ENCODE peak calls at places on chromosomes 4 and X, in ten cellular contexts. E is Peyer's patch, D is endodermal cell, G is stomach, F is fibroblast of lung, N is AG04450, U is lower lobe of right lung, L is adrenal gland, O is neural progenitor cell, Y is PC-3. Q is an unnamed sample.
A peak's percentile ranks its signal among the peaks of the same experiment; 100 is the strongest.

GRCh38 chr4:167428172-167428571 is 193.9 kb upstream of the SPOCK3 start:
- DNase-seq in E (no peak), D (no peak), G (no peak), F (peak; percentile 31), N (no peak), U (no peak), L (no peak), O (no peak), Y (no peak), Q (no peak)

GRCh38 chr4:165325732-165326512 is 1.5 kb upstream of the MSMO1 start:
- DNase-seq in E (no peak), D (peak; percentile 59), G (no peak), F (peak; percentile 80), N (peak; percentile 53), U (no peak), L (no peak), O (no peak), Y (peak; percentile 71), Q (no peak)

GRCh38 chrX:108362026-108362425 is 76.2 kb downstream of the COL4A6 start:
- DNase-seq in E (no peak), D (no peak), G (no peak), F (no peak), N (no peak), U (no peak), L (no peak), O (no peak), Y (peak; percentile 20), Q (no peak)

GRCh38 chrX:117895418-117895817 is 221.2 kb downstream of the KLHL13 start:
- DNase-seq in E (no peak), D (no peak), G (no peak), F (no peak), N (no peak), U (no peak), L (no peak), O (no peak), Y (no peak), Q (no peak)

GRCh38 chr4:17448689-17449088 is 63.2 kb downstream of the QDPR start:
- DNase-seq in E (no peak), D (no peak), G (no peak), F (peak; percentile 73), N (peak; percentile 27), U (no peak), L (no peak), O (no peak), Y (peak; percentile 66), Q (no peak)

GRCh38 chr4:184688447-184688846 is 38.9 kb downstream of the PRIMPOL start:
- DNase-seq in E (no peak), D (peak; percentile 88), G (no peak), F (peak; percentile 68), N (peak; percentile 72), U (no peak), L (no peak), O (no peak), Y (peak; percentile 90), Q (no peak)

GRCh38 chr4:184167576-184167975 is 50.1 kb downstream of the ENPP6 start:
- DNase-seq in E (no peak), D (peak; percentile 89), G (no peak), F (no peak), N (no peak), U (no peak), L (no peak), O (peak; percentile 59), Y (no peak), Q (no peak)

GRCh38 chr4:108337923-108338322 is 169.2 kb upstream of the LEF1 start:
- DNase-seq in E (no peak), D (no peak), G (no peak), F (no peak), N (no peak), U (no peak), L (peak; percentile 65), O (no peak), Y (no peak), Q (no peak)

GRCh38 chr4:144223129-144223528 is 82.6 kb upstream of the GYPA start:
- DNase-seq in E (no peak), D (no peak), G (no peak), F (no peak), N (no peak), U (no peak), L (no peak), O (no peak), Y (no peak), Q (no peak)

GRCh38 chr4:150890246-150890645 is 124.8 kb downstream of the LRBA start:
- DNase-seq in E (no peak), D (no peak), G (no peak), F (no peak), N (no peak), U (no peak), L (no peak), O (no peak), Y (no peak), Q (no peak)

GRCh38 chr4:73964862-73965611 is 16.8 kb downstream of the PF4 start:
- DNase-seq in E (peak; percentile 56), D (peak; percentile 93), G (peak; percentile 64), F (no peak), N (no peak), U (peak; percentile 46), L (no peak), O (peak; percentile 71), Y (no peak), Q (no peak)

GRCh38 chrX:154600962-154601374 is 16.0 kb downstream of the CTAG1A start:
- DNase-seq in E (no peak), D (no peak), G (no peak), F (no peak), N (no peak), U (no peak), L (peak; percentile 14), O (no peak), Y (peak; percentile 72), Q (no peak)

GRCh38 chrX:87338510-87338909 is 179.1 kb upstream of the KLHL4 start:
- DNase-seq in E (no peak), D (no peak), G (no peak), F (peak; percentile 39), N (no peak), U (no peak), L (no peak), O (peak; percentile 44), Y (peak; percentile 47), Q (no peak)

GRCh38 chr4:189613202-189613601 is 327.5 kb upstream of the FRG1 start:
- DNase-seq in E (no peak), D (no peak), G (no peak), F (no peak), N (no peak), U (no peak), L (no peak), O (no peak), Y (no peak), Q (no peak)
- H3K27me3 ChIP-seq in E (no peaks in the 10 kb centered on the region), D (no peaks in the 10 kb centered on the region), G (no peaks in the 10 kb centered on the region), F (no peaks in the 10 kb centered on the region), N (no peaks in the 10 kb centered on the region), U (no peaks in the 10 kb centered on the region), L (no peaks in the 10 kb centered on the region), O (no peaks in the 10 kb centered on the region), Y (no peaks in the 10 kb centered on the region), Q (no peaks in the 10 kb centered on the region)

DNA sequence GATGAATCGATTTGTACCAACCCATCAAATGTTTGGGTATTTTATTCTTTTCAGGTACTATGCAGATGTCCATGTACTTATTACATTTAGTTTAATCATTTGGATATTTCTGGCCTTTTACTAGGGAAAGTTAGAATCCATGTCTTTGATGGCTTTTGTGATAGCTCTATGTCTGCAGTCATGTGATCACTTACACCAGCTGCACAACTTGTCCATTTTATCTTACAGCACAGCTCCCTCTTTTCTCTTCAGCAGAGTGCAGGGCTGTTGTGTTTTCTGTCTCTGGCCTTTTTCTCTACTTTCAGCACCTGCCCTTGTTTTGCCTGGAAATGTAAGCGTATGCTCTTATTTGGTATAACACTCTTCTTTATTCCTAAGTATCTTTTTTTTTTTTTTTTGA is 30.6 kb downstream of the WWC2 start:
- DNase-seq in E (no peak), D (no peak), G (no peak), F (no peak), N (no peak), U (no peak), L (no peak), O (no peak), Y (no peak), Q (no peak)
- TF ChIP-seq CTCF in E (no peak), D (no peak), G (no peak), F (no peak), N (no peak), U (no peak), L (no peak), O (no peak), Y (no peak), Q (no peak)

GRCh38 chrX:103780701-103781402 is 4.2 kb downstream of the PLP1 start:
- DNase-seq in E (no peak), D (no peak), G (no peak), F (no peak), N (no peak), U (no peak), L (no peak), O (peak; percentile 60), Y (no peak), Q (no peak)

GRCh38 chrX:103774070-103774642 is 2.5 kb upstream of the PLP1 start:
- DNase-seq in E (peak; percentile 52), D (peak; percentile 87), G (no peak), F (peak; percentile 74), N (no peak), U (no peak), L (no peak), O (peak; percentile 62), Y (peak; percentile 72), Q (no peak)

GRCh38 chrX:103773445-103773844 is 3.2 kb upstream of the PLP1 start:
- DNase-seq in E (no peak), D (no peak), G (no peak), F (no peak), N (no peak), U (no peak), L (no peak), O (no peak), Y (no peak), Q (no peak)

GRCh38 chrX:103779156-103779555 is 2.5 kb downstream of the PLP1 start:
- DNase-seq in E (no peak), D (no peak), G (no peak), F (no peak), N (no peak), U (no peak), L (peak; percentile 68), O (peak; percentile 26), Y (no peak), Q (no peak)

GRCh38 chrX:103776586-103776985 is at the start of gene PLP1:
- DNase-seq in E (no peak), D (no peak), G (no peak), F (no peak), N (no peak), U (no peak), L (no peak), O (peak; percentile 61), Y (no peak), Q (no peak)
- H3K27ac ChIP-seq in E (no peak within 1 kb of the TSS), D (peak within 1 kb of the TSS; percentile 51), G (no peak within 1 kb of the TSS), F (no peak within 1 kb of the TSS), N (no peak within 1 kb of the TSS), U (no peak within 1 kb of the TSS), L (no peak within 1 kb of the TSS), O (peak within 1 kb of the TSS; percentile 29), Y (no peak within 1 kb of the TSS), Q (no peak within 1 kb of the TSS)

DNA sequence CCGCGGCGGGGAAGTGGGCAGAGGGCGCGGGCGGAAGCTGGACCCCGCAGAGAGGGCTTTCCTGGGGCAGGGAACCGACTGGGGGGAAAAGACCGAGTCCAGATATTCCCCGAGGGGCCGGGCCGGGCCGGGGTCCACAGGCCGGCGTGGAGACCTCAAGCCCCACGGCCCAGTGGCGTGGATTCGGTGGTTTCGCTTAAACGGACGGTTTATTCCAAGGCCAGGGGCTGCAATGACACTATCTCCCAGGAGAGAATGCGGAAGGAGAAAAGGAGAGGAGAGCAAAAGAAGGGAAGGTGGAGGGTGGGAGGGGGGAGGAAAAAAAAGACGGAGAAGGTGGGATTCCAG is 10.8 kb downstream of the ARX start:
- DNase-seq in E (no peak), D (no peak), G (no peak), F (no peak), N (no peak), U (no peak), L (no peak), O (no peak), Y (no peak), Q (no peak)
- H3K27me3 ChIP-seq in E (no peaks in the 10 kb centered on the region), D (peaks cover 98% of the 10 kb centered on the region), G (peaks cover 75% of the 10 kb centered on the region), F (peaks cover 42% of the 10 kb centered on the region), N (peaks cover 65% of the 10 kb centered on the region), U (peaks cover 55% of the 10 kb centered on the region), L (peaks cover 80% of the 10 kb centered on the region), O (peaks cover 100% of the 10 kb centered on the region), Y (peaks cover 64% of the 10 kb centered on the region), Q (peaks cover 42% of the 10 kb centered on the region)

Q was measured in CD4-positive, alpha-beta T cell.